ENCODE peak calls at places on chromosomes 4 and X, in eight cellular contexts. Y is GF-D8; A is stimulated activated naive CD8-positive, alpha-beta T cell treated with anti-CD3 and anti-CD28 coated beads, Interleukin-15, Interleukin-2, amounts not matched to agents 100 U/mL and 50 U/mL, for 24 hours; W is stimulated activated CD8-positive, alpha-beta memory T cell treated with anti-CD3 and anti-CD28 coated beads, Interleukin-15, amount 100 ng/mL, for 48 hours; Q is stimulated activated CD4-positive, alpha-beta T cell treated with anti-CD3 and anti-CD28 coated beads, TNF-alpha, amount 100 ng/mL, for 4 hours; K is naive thymus-derived CD8-positive, alpha-beta T cell; O is OCI-M1; N is posterior vena cava. R is an unnamed sample.

GRCh38 chr4:174714393-174715211 is 114.4 kb downstream of the GLRA3 start:
- DNase-seq in A (peak), Q (no peak), O (peak), Y (no peak), W (no peak), K (peak), N (no peak), R (peak)

GRCh38 chr4:91220315-91220714 is 1083.5 kb upstream of the GRID2 start:
- DNase-seq in Q (no peak), A (no peak), O (no peak), K (no peak), N (no peak), Y (no peak), W (no peak), R (no peak)

GRCh38 chrX:84153538-84153937 is 34.5 kb downstream of the RPS6KA6 start:
- DNase-seq in Y (no peak), O (no peak), A (no peak), Q (no peak), N (no peak), K (no peak), W (no peak), R (no peak)

GRCh38 chrX:150163181-150163930 is 199.8 kb upstream of the MAMLD1 start:
- DNase-seq in W (no peak), A (no peak), Y (no peak), N (no peak), O (no peak), K (no peak), Q (no peak), R (no peak)

GRCh38 chrX:148562846-148563245 is 62.4 kb downstream of the AFF2 start:
- DNase-seq in A (no peak), Q (no peak), K (no peak), N (no peak), O (no peak), W (no peak), Y (no peak), R (peak)

GRCh38 chrX:22397566-22397965 is 124.9 kb downstream of the CBLL2 start:
- DNase-seq in O (no peak), N (no peak), K (no peak), Y (no peak), A (no peak), Q (no peak), W (no peak), R (no peak)

GRCh38 chrX:151704023-151704663 is 8.9 kb downstream of the PRRG3 start:
- DNase-seq in A (no peak), W (no peak), Y (no peak), K (no peak), N (peak), Q (no peak), O (no peak), R (no peak)

GRCh38 chrX:23742693-23743622 is at the start of gene ACOT9:
- DNase-seq in Y (peak), O (peak), A (peak), W (peak), N (peak), Q (peak), K (peak), R (peak)

GRCh38 chr4:185921583-185922555 is 109.9 kb upstream of the SORBS2 start:
- DNase-seq in A (no peak), O (no peak), Q (no peak), W (no peak), Y (no peak), K (no peak), N (no peak), R (no peak)

GRCh38 chr4:211033-211511 is 86.8 kb downstream of the ZNF718 start:
- DNase-seq in O (peak), W (no peak), Y (peak), K (no peak), Q (no peak), N (no peak), A (peak), R (no peak)

GRCh38 chr4:80921441-80921840 is 109.1 kb upstream of the BMP3 start:
- DNase-seq in Y (no peak), K (no peak), N (no peak), W (no peak), O (peak), A (no peak), Q (no peak), R (no peak)

GRCh38 chr4:173214231-173214630 is 45.6 kb downstream of the GALNT7 start:
- DNase-seq in W (no peak), A (no peak), K (no peak), Q (no peak), N (no peak), Y (no peak), O (peak), R (no peak)

GRCh38 chr4:13705521-13706035 is 78.1 kb upstream of the BOD1L1 start:
- DNase-seq in W (no peak), Y (no peak), O (no peak), N (peak), Q (no peak), A (no peak), K (no peak), R (peak)

GRCh38 chr4:83603130-83603529 is 67.2 kb downstream of the GPAT3 start:
- DNase-seq in W (no peak), A (no peak), N (no peak), Y (no peak), O (no peak), Q (no peak), K (no peak), R (no peak)

GRCh38 chrX:76183289-76184057 is 10.6 kb downstream of the PBDC1 start:
- DNase-seq in Q (no peak), O (no peak), N (no peak), A (no peak), Y (peak), W (no peak), K (no peak), R (peak)

GRCh38 chr4:53863731-53864130 is 200.7 kb downstream of the CHIC2 start:
- DNase-seq in O (no peak), N (no peak), Y (no peak), A (no peak), K (no peak), W (no peak), Q (no peak), R (no peak)

GRCh38 chr4:10662937-10663336 is 21.6 kb downstream of the CLNK start:
- DNase-seq in Y (no peak), Q (no peak), W (no peak), O (peak), K (no peak), N (no peak), A (no peak), R (no peak)

GRCh38 chr4:187103351-187103750 is 379.7 kb upstream of the FAT1 start:
- DNase-seq in Y (no peak), O (no peak), K (no peak), N (no peak), A (no peak), W (no peak), Q (no peak), R (no peak)

GRCh38 chr4:158801066-158801465 is 32.2 kb downstream of the FNIP2 start:
- DNase-seq in W (no peak), N (no peak), K (no peak), A (no peak), O (no peak), Y (no peak), Q (no peak), R (no peak)

GRCh38 chr4:69617083-69617694 is 22.3 kb downstream of the UGT2A2 start:
- DNase-seq in K (no peak), O (peak), Y (no peak), A (no peak), W (no peak), N (no peak), Q (no peak), R (peak)

GRCh38 chr4:53490965-53491622 is 100.2 kb downstream of the LNX1 start:
- DNase-seq in A (no peak), Y (no peak), Q (no peak), W (no peak), O (peak), K (no peak), N (no peak), R (peak)

GRCh38 chr4:113657834-113658233 is 103.7 kb downstream of the CAMK2D start:
- DNase-seq in Y (no peak), W (no peak), K (no peak), Q (no peak), N (no peak), O (no peak), A (no peak), R (no peak)

GRCh38 chr4:90328558-90328957 is 201.4 kb downstream of the CCSER1 start:
- DNase-seq in N (no peak), K (no peak), Q (no peak), Y (peak), A (no peak), W (no peak), O (peak), R (no peak)

GRCh38 chrX:43840265-43840664 is 42.0 kb downstream of the MAOB start:
- DNase-seq in Y (no peak), N (no peak), Q (no peak), K (no peak), O (no peak), W (no peak), A (no peak), R (no peak)

GRCh38 chr4:184397516-184398163 is 76.7 kb downstream of the IRF2 start:
- DNase-seq in K (no peak), Y (no peak), Q (no peak), O (no peak), W (no peak), A (no peak), N (no peak), R (no peak)

GRCh38 chr4:55291227-55291629 is 54.8 kb upstream of the SRD5A3 start:
- DNase-seq in Q (no peak), N (no peak), K (no peak), O (no peak), A (no peak), W (no peak), Y (no peak), R (no peak)

GRCh38 chrX:106397788-106398538 is 213.8 kb upstream of the RADX start:
- DNase-seq in K (no peak), Q (no peak), Y (no peak), A (no peak), W (no peak), O (peak), N (no peak), R (peak)

GRCh38 chrX:150051096-150051495 is 112.8 kb upstream of the EOLA2 start:
- DNase-seq in O (no peak), Y (no peak), Q (no peak), N (no peak), W (no peak), A (no peak), K (no peak), R (no peak)